ENCODE peak calls at places on chromosomes 5 and 9, in six cellular contexts. One of them, this sample, is unnamed. For H3K27me3 and H3K4me1, the result is how much of the 10 kb centered on the place peaks cover.

GRCh38 chr9:16915126-16915831 is 44.8 kb upstream of the BNC2 start:
- DNase-seq in H1: no peak
- DNase-seq in suprapubic skin: no peak
- DNase-seq in stomach: no peak
- DNase-seq in transverse colon: no peak
- DNase-seq in ovary: no peak
- DNase-seq in this sample: no peak

GRCh38 chr5:444226-444625 is 1.2 kb downstream of the EXOC3 start:
- DNase-seq in stomach: no peak
- DNase-seq in transverse colon: peak
- DNase-seq in H1: no peak
- DNase-seq in suprapubic skin: peak
- DNase-seq in ovary: no peak
- DNase-seq in this sample: peak

GRCh38 chr5:153496835-153497234 is 6.4 kb downstream of the GRIA1 start:
- DNase-seq in ovary: no peak
- DNase-seq in suprapubic skin: no peak
- DNase-seq in transverse colon: no peak
- DNase-seq in H1: no peak
- DNase-seq in stomach: no peak
- DNase-seq in this sample: no peak

GRCh38 chr5:55603947-55604346 is 69.2 kb upstream of the PLPP1 start:
- DNase-seq in stomach: no peak
- DNase-seq in transverse colon: no peak
- DNase-seq in ovary: no peak
- DNase-seq in suprapubic skin: no peak
- DNase-seq in H1: peak
- DNase-seq in this sample: no peak

GRCh38 chr5:53366245-53366644 is 114.2 kb upstream of the FST start:
- DNase-seq in H1: no peak
- DNase-seq in transverse colon: no peak
- DNase-seq in suprapubic skin: no peak
- DNase-seq in ovary: no peak
- DNase-seq in stomach: no peak
- DNase-seq in this sample: no peak

GRCh38 chr9:137392232-137393007 is 30.5 kb downstream of the EXD3 start:
- DNase-seq in H1: no peak
- DNase-seq in stomach: no peak
- DNase-seq in suprapubic skin: no peak
- DNase-seq in transverse colon: no peak
- DNase-seq in ovary: no peak
- DNase-seq in this sample: peak

GRCh38 chr5:4532705-4533080 is 607.4 kb upstream of the ADAMTS16 start:
- DNase-seq in ovary: no peak
- DNase-seq in suprapubic skin: no peak
- DNase-seq in stomach: no peak
- DNase-seq in transverse colon: no peak
- DNase-seq in H1: no peak
- DNase-seq in this sample: no peak

GRCh38 chr5:99948850-99949249 is 586.3 kb upstream of the FAM174A start:
- DNase-seq in H1: no peak
- DNase-seq in ovary: no peak
- DNase-seq in stomach: no peak
- DNase-seq in transverse colon: no peak
- DNase-seq in suprapubic skin: no peak
- DNase-seq in this sample: no peak

GRCh38 chr9:132948482-132949050 is 4.2 kb upstream of the TSC1 start:
- DNase-seq in suprapubic skin: no peak
- DNase-seq in stomach: no peak
- DNase-seq in H1: no peak
- DNase-seq in ovary: no peak
- DNase-seq in transverse colon: no peak
- DNase-seq in this sample: peak
- H3K27me3 ChIP-seq in suprapubic skin: under half
- H3K27me3 ChIP-seq in stomach: under half
- H3K27me3 ChIP-seq in H1: under half
- H3K27me3 ChIP-seq in ovary: under half
- H3K27me3 ChIP-seq in transverse colon: under half
- H3K27me3 ChIP-seq in this sample: under half

GRCh38 chr5:95917207-95917606 is 44.4 kb downstream of the ELL2 start:
- DNase-seq in suprapubic skin: no peak
- DNase-seq in stomach: no peak
- DNase-seq in transverse colon: no peak
- DNase-seq in H1: no peak
- DNase-seq in ovary: no peak
- DNase-seq in this sample: no peak
- H3K4me1 ChIP-seq in suprapubic skin: under half
- H3K4me1 ChIP-seq in stomach: half or more
- H3K4me1 ChIP-seq in transverse colon: under half
- H3K4me1 ChIP-seq in H1: under half
- H3K4me1 ChIP-seq in ovary: under half
- H3K4me1 ChIP-seq in this sample: under half

DNA sequence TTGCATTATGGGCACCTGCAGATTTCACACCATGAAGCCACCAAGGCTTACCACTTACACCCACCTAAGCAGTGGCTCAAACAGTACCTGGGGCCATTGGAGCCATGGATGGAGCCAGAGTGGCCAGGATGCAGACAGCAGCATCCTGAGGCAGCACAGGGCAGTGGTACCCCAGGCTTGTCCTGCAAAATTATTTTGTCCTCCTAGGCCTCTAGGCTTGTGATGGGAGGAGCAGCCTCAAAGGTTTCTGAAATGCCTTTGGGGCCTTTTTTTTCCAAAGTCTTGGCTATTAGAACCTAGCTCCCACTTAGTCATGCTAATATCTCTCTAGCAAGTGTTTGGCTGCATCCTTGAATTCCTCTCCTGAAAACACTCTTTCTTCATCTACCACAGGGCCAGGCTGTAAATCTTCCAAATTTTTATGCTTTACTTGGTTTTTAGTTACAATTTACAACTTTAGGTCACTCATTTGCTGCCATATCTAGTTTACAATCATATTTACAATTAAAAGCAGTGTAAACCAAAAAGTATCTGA is 15.7 kb downstream of the TMC1 start:
- DNase-seq in ovary: no peak
- DNase-seq in transverse colon: no peak
- DNase-seq in stomach: no peak
- DNase-seq in suprapubic skin: no peak
- DNase-seq in H1: no peak
- DNase-seq in this sample: no peak
- TF ChIP-seq EP300 in ovary: no peak
- TF ChIP-seq EP300 in transverse colon: no peak
- TF ChIP-seq EP300 in stomach: no peak
- TF ChIP-seq EP300 in suprapubic skin: no peak
- TF ChIP-seq EP300 in H1: no peak
- TF ChIP-seq EP300 in this sample: no peak

GRCh38 chr5:179123109-179123426 is 62.9 kb downstream of the ZNF354C start:
- DNase-seq in suprapubic skin: peak
- DNase-seq in H1: peak
- DNase-seq in stomach: peak
- DNase-seq in transverse colon: no peak
- DNase-seq in ovary: no peak
- DNase-seq in this sample: no peak
- H3K27me3 ChIP-seq in suprapubic skin: under half
- H3K27me3 ChIP-seq in H1: under half
- H3K27me3 ChIP-seq in stomach: under half
- H3K27me3 ChIP-seq in transverse colon: under half
- H3K27me3 ChIP-seq in ovary: under half
- H3K27me3 ChIP-seq in this sample: under half

GRCh38 chr5:25568989-25569625 is 924.3 kb upstream of the CDH10 start:
- DNase-seq in ovary: no peak
- DNase-seq in suprapubic skin: no peak
- DNase-seq in H1: no peak
- DNase-seq in stomach: no peak
- DNase-seq in transverse colon: no peak
- DNase-seq in this sample: no peak
- H3K4me1 ChIP-seq in ovary: under half
- H3K4me1 ChIP-seq in suprapubic skin: under half
- H3K4me1 ChIP-seq in H1: under half
- H3K4me1 ChIP-seq in stomach: under half
- H3K4me1 ChIP-seq in transverse colon: under half
- H3K4me1 ChIP-seq in this sample: under half

GRCh38 chr9:98977813-98978212 is 34.1 kb downstream of the COL15A1 start:
- DNase-seq in suprapubic skin: peak
- DNase-seq in H1: no peak
- DNase-seq in transverse colon: no peak
- DNase-seq in ovary: no peak
- DNase-seq in stomach: no peak
- DNase-seq in this sample: no peak

GRCh38 chr9:98975838-98976237 is 32.1 kb downstream of the COL15A1 start:
- DNase-seq in transverse colon: no peak
- DNase-seq in stomach: no peak
- DNase-seq in ovary: no peak
- DNase-seq in suprapubic skin: no peak
- DNase-seq in H1: no peak
- DNase-seq in this sample: no peak

GRCh38 chr9:98980291-98980690 is 36.6 kb downstream of the COL15A1 start:
- DNase-seq in suprapubic skin: no peak
- DNase-seq in stomach: no peak
- DNase-seq in transverse colon: no peak
- DNase-seq in H1: no peak
- DNase-seq in ovary: no peak
- DNase-seq in this sample: no peak

GRCh38 chr9:98977246-98977681 is 33.6 kb downstream of the COL15A1 start:
- DNase-seq in suprapubic skin: peak
- DNase-seq in ovary: no peak
- DNase-seq in stomach: no peak
- DNase-seq in transverse colon: no peak
- DNase-seq in H1: no peak
- DNase-seq in this sample: no peak

DNA sequence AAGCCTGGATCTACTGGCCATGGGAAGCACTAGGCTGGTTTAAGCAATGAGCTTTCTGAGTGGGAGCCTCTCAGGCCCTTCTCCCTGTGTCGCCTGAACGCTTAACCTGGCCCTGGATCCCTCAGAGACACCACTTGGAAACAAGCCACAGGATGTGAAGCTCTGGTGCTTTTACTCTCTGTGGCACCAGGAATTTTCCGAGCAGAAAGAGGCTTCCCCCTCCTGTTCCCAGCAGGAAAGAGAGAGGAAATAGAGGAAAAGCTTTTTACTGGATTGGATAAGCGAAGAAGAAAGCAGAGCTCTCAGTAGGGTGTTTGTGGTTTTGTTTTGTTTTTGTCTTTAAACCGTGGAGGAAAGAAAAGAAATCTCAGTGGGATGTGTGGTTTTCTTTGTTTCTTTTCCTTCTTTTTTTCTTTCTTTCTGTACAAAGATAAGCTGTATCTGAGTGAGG is 34.5 kb downstream of the COL15A1 start:
- DNase-seq in ovary: no peak
- DNase-seq in transverse colon: no peak
- DNase-seq in suprapubic skin: no peak
- DNase-seq in H1: no peak
- DNase-seq in stomach: no peak
- DNase-seq in this sample: no peak
- TF ChIP-seq EP300 in ovary: no peak
- TF ChIP-seq EP300 in transverse colon: no peak
- TF ChIP-seq EP300 in suprapubic skin: no peak
- TF ChIP-seq EP300 in H1: no peak
- TF ChIP-seq EP300 in stomach: no peak
- TF ChIP-seq EP300 in this sample: no peak

DNA sequence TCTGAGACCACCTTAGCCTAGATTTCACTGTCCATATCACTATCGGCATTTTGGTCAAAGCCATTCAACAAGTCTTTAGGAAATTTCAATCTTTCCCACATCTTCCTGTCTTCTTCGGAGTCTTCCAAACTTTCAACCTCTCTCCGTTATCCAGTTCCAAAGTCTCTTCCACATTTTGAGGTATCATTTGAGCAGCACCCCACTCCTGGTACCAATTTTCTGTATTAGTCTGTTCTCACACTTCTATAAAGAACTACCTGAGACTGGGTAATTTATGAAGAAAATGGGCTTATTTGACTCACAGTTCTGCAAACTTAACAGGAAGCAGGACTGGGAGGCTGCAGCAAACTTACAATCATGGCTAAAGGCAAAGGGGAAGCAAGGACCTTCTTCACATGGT is 215.5 kb downstream of the CYLC2 start:
- DNase-seq in stomach: no peak
- DNase-seq in suprapubic skin: no peak
- DNase-seq in ovary: no peak
- DNase-seq in transverse colon: no peak
- DNase-seq in H1: no peak
- DNase-seq in this sample: no peak
- H3K27me3 ChIP-seq in stomach: under half
- H3K27me3 ChIP-seq in suprapubic skin: under half
- H3K27me3 ChIP-seq in ovary: under half
- H3K27me3 ChIP-seq in transverse colon: under half
- H3K27me3 ChIP-seq in H1: under half
- H3K27me3 ChIP-seq in this sample: under half

GRCh38 chr5:45336464-45336863 is 359.7 kb downstream of the HCN1 start:
- DNase-seq in stomach: no peak
- DNase-seq in suprapubic skin: no peak
- DNase-seq in H1: no peak
- DNase-seq in transverse colon: no peak
- DNase-seq in ovary: no peak
- DNase-seq in this sample: no peak
- H3K4me1 ChIP-seq in stomach: under half
- H3K4me1 ChIP-seq in suprapubic skin: under half
- H3K4me1 ChIP-seq in H1: under half
- H3K4me1 ChIP-seq in transverse colon: under half
- H3K4me1 ChIP-seq in ovary: under half
- H3K4me1 ChIP-seq in this sample: under half

GRCh38 chr5:6766558-6767191 is 53.4 kb downstream of the TENT4A start:
- DNase-seq in H1: no peak
- DNase-seq in suprapubic skin: peak
- DNase-seq in ovary: no peak
- DNase-seq in transverse colon: peak
- DNase-seq in stomach: peak
- DNase-seq in this sample: peak
- TF ChIP-seq EP300 in H1: no peak
- TF ChIP-seq EP300 in suprapubic skin: no peak
- TF ChIP-seq EP300 in ovary: no peak
- TF ChIP-seq EP300 in transverse colon: no peak
- TF ChIP-seq EP300 in stomach: no peak
- TF ChIP-seq EP300 in this sample: no peak